ENCODE peak calls at places on chromosomes 5 and 9, in ten cellular contexts. One of them, this sample, is unnamed.

GRCh38 chr9:93259490-93260289 is 75.8 kb downstream of the WNK2 start:
- DNase-seq in upper lobe of right lung: peak
- DNase-seq in mammary epithelial cell: no peak
- DNase-seq in NB4: no peak
- DNase-seq in cardiac fibroblast: no peak
- DNase-seq in fibroblast of lung: no peak
- DNase-seq in heart right ventricle: no peak
- DNase-seq in Panc1: no peak
- DNase-seq in brain microvascular endothelial cell: no peak
- DNase-seq in epithelial cell of esophagus: no peak
- DNase-seq in this sample: no peak

GRCh38 chr5:76376141-76376900 is 26.8 kb upstream of the IQGAP2 start:
- DNase-seq in Panc1: no peak
- DNase-seq in upper lobe of right lung: no peak
- DNase-seq in fibroblast of lung: peak
- DNase-seq in NB4: no peak
- DNase-seq in epithelial cell of esophagus: peak
- DNase-seq in cardiac fibroblast: no peak
- DNase-seq in brain microvascular endothelial cell: peak
- DNase-seq in mammary epithelial cell: peak
- DNase-seq in heart right ventricle: no peak
- DNase-seq in this sample: no peak

GRCh38 chr9:92147030-92147853 is 32.0 kb upstream of the SPTLC1 start:
- DNase-seq in Panc1: no peak
- DNase-seq in cardiac fibroblast: peak
- DNase-seq in fibroblast of lung: peak
- DNase-seq in heart right ventricle: no peak
- DNase-seq in brain microvascular endothelial cell: peak
- DNase-seq in mammary epithelial cell: peak
- DNase-seq in upper lobe of right lung: peak
- DNase-seq in epithelial cell of esophagus: peak
- DNase-seq in NB4: peak
- DNase-seq in this sample: peak

GRCh38 chr9:110192531-110193326 is 15.2 kb downstream of the C9orf152 start:
- DNase-seq in epithelial cell of esophagus: no peak
- DNase-seq in cardiac fibroblast: peak
- DNase-seq in fibroblast of lung: peak
- DNase-seq in brain microvascular endothelial cell: peak
- DNase-seq in NB4: peak
- DNase-seq in heart right ventricle: no peak
- DNase-seq in Panc1: no peak
- DNase-seq in upper lobe of right lung: no peak
- DNase-seq in mammary epithelial cell: no peak
- DNase-seq in this sample: peak

GRCh38 chr5:53825016-53825415 is 264.6 kb downstream of the NDUFS4 start:
- DNase-seq in heart right ventricle: no peak
- DNase-seq in upper lobe of right lung: no peak
- DNase-seq in cardiac fibroblast: no peak
- DNase-seq in mammary epithelial cell: no peak
- DNase-seq in Panc1: no peak
- DNase-seq in epithelial cell of esophagus: no peak
- DNase-seq in brain microvascular endothelial cell: no peak
- DNase-seq in fibroblast of lung: no peak
- DNase-seq in NB4: no peak
- DNase-seq in this sample: no peak

GRCh38 chr9:114930063-114930812 is at the start of gene TNFSF8:
- DNase-seq in Panc1: no peak
- DNase-seq in mammary epithelial cell: no peak
- DNase-seq in epithelial cell of esophagus: no peak
- DNase-seq in upper lobe of right lung: peak
- DNase-seq in heart right ventricle: no peak
- DNase-seq in brain microvascular endothelial cell: no peak
- DNase-seq in cardiac fibroblast: no peak
- DNase-seq in NB4: no peak
- DNase-seq in fibroblast of lung: no peak
- DNase-seq in this sample: no peak

GRCh38 chr9:129064499-129064908 is 16.4 kb upstream of the DOLPP1 start:
- DNase-seq in fibroblast of lung: no peak
- DNase-seq in Panc1: no peak
- DNase-seq in upper lobe of right lung: no peak
- DNase-seq in brain microvascular endothelial cell: no peak
- DNase-seq in cardiac fibroblast: no peak
- DNase-seq in heart right ventricle: no peak
- DNase-seq in mammary epithelial cell: no peak
- DNase-seq in epithelial cell of esophagus: no peak
- DNase-seq in NB4: peak
- DNase-seq in this sample: no peak

GRCh38 chr9:82549174-82549821 is 513.6 kb downstream of the RASEF start:
- DNase-seq in fibroblast of lung: no peak
- DNase-seq in mammary epithelial cell: no peak
- DNase-seq in upper lobe of right lung: no peak
- DNase-seq in epithelial cell of esophagus: no peak
- DNase-seq in Panc1: no peak
- DNase-seq in heart right ventricle: no peak
- DNase-seq in brain microvascular endothelial cell: no peak
- DNase-seq in cardiac fibroblast: no peak
- DNase-seq in NB4: no peak
- DNase-seq in this sample: no peak

DNA sequence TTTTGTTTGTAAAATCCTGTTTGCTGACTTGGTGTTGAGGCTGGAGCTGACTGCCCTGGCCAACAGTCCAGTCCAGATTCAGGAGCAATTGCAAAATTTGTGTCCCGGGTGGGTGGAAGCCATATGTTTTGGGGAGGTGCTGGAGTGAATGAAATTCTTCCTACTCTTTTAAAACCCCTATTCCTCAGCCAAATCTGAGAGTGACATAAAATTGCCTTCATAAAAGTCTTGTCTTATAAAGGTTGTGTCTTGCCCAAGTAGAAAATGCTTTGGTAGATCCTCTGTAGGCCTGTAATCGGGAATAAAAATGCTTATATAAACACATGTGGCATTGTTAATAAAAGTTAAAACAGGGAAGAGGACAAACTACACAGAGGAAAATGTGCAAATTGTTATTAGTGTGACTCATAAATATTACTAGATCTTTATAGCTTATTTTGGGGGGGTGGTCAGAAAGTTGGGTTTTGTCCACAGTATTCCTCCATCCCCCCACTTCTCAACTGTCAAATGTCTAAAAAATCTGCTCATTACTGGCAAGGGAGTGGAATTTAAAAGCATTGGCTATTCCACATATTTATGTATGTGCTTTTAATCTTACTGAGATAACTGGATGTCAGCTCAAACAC is 45.6 kb downstream of the NNT start:
- DNase-seq in Panc1: no peak
- DNase-seq in fibroblast of lung: no peak
- DNase-seq in cardiac fibroblast: no peak
- DNase-seq in upper lobe of right lung: no peak
- DNase-seq in brain microvascular endothelial cell: no peak
- DNase-seq in NB4: no peak
- DNase-seq in epithelial cell of esophagus: no peak
- DNase-seq in mammary epithelial cell: no peak
- DNase-seq in heart right ventricle: no peak
- DNase-seq in this sample: peak
- H3K4me3 ChIP-seq in Panc1: no peak
- H3K4me3 ChIP-seq in fibroblast of lung: no peak
- H3K4me3 ChIP-seq in cardiac fibroblast: no peak
- H3K4me3 ChIP-seq in upper lobe of right lung: no peak
- H3K4me3 ChIP-seq in brain microvascular endothelial cell: no peak
- H3K4me3 ChIP-seq in NB4: no peak
- H3K4me3 ChIP-seq in epithelial cell of esophagus: no peak
- H3K4me3 ChIP-seq in mammary epithelial cell: no peak
- H3K4me3 ChIP-seq in heart right ventricle: no peak
- H3K4me3 ChIP-seq in this sample: no peak

GRCh38 chr5:111461261-111461671 is 51.1 kb downstream of the STARD4 start:
- DNase-seq in Panc1: no peak
- DNase-seq in mammary epithelial cell: peak
- DNase-seq in heart right ventricle: no peak
- DNase-seq in upper lobe of right lung: no peak
- DNase-seq in cardiac fibroblast: peak
- DNase-seq in fibroblast of lung: peak
- DNase-seq in brain microvascular endothelial cell: peak
- DNase-seq in epithelial cell of esophagus: peak
- DNase-seq in NB4: no peak
- DNase-seq in this sample: peak
- TF ChIP-seq CTCF in Panc1: peak
- TF ChIP-seq CTCF in mammary epithelial cell: peak
- TF ChIP-seq CTCF in heart right ventricle: peak
- TF ChIP-seq CTCF in upper lobe of right lung: peak
- TF ChIP-seq CTCF in cardiac fibroblast: no peak
- TF ChIP-seq CTCF in fibroblast of lung: peak
- TF ChIP-seq CTCF in brain microvascular endothelial cell: peak
- TF ChIP-seq CTCF in epithelial cell of esophagus: peak
- TF ChIP-seq CTCF in NB4: no peak
- TF ChIP-seq CTCF in this sample: peak

DNA sequence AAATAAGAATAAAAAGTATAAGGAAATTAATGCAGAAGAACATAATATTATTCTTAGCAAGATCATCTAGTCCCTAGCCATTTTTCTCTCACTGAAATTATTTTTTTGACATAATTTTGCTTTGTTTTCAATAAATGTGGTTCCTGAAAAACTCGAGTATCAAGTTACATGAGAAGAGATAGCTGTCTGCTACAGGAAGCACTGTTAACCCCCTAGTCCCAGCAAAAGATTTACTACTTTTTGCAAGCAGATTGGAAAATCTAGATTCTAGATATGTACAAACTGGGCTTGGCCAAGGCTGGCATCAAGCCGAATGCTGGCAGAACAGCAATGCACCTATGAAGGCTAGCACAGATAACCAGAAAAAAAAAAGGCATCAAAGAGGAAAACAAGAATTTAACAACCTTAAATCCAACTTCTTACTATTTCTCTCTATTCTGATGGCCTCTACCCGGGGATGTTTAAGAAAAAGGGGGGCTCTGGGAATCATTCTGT is 21.9 kb upstream of the ISCA1 start:
- DNase-seq in upper lobe of right lung: no peak
- DNase-seq in brain microvascular endothelial cell: no peak
- DNase-seq in heart right ventricle: no peak
- DNase-seq in NB4: no peak
- DNase-seq in fibroblast of lung: no peak
- DNase-seq in cardiac fibroblast: peak
- DNase-seq in Panc1: no peak
- DNase-seq in epithelial cell of esophagus: no peak
- DNase-seq in mammary epithelial cell: no peak
- DNase-seq in this sample: no peak
- H3K4me3 ChIP-seq in upper lobe of right lung: no peak
- H3K4me3 ChIP-seq in brain microvascular endothelial cell: no peak
- H3K4me3 ChIP-seq in heart right ventricle: no peak
- H3K4me3 ChIP-seq in NB4: no peak
- H3K4me3 ChIP-seq in fibroblast of lung: no peak
- H3K4me3 ChIP-seq in cardiac fibroblast: no peak
- H3K4me3 ChIP-seq in Panc1: no peak
- H3K4me3 ChIP-seq in epithelial cell of esophagus: no peak
- H3K4me3 ChIP-seq in mammary epithelial cell: no peak
- H3K4me3 ChIP-seq in this sample: no peak

GRCh38 chr5:133909584-133909983 is 58.8 kb downstream of the C5orf15 start:
- DNase-seq in Panc1: no peak
- DNase-seq in upper lobe of right lung: no peak
- DNase-seq in NB4: no peak
- DNase-seq in fibroblast of lung: no peak
- DNase-seq in cardiac fibroblast: no peak
- DNase-seq in epithelial cell of esophagus: no peak
- DNase-seq in heart right ventricle: no peak
- DNase-seq in mammary epithelial cell: no peak
- DNase-seq in brain microvascular endothelial cell: no peak
- DNase-seq in this sample: no peak

GRCh38 chr5:133912951-133913350 is 55.5 kb downstream of the C5orf15 start:
- DNase-seq in epithelial cell of esophagus: no peak
- DNase-seq in Panc1: no peak
- DNase-seq in NB4: no peak
- DNase-seq in fibroblast of lung: no peak
- DNase-seq in brain microvascular endothelial cell: no peak
- DNase-seq in cardiac fibroblast: no peak
- DNase-seq in mammary epithelial cell: no peak
- DNase-seq in upper lobe of right lung: no peak
- DNase-seq in heart right ventricle: no peak
- DNase-seq in this sample: no peak

GRCh38 chr5:133907075-133907474 is 61.4 kb downstream of the C5orf15 start:
- DNase-seq in heart right ventricle: peak
- DNase-seq in upper lobe of right lung: no peak
- DNase-seq in fibroblast of lung: no peak
- DNase-seq in mammary epithelial cell: no peak
- DNase-seq in NB4: no peak
- DNase-seq in cardiac fibroblast: no peak
- DNase-seq in epithelial cell of esophagus: no peak
- DNase-seq in brain microvascular endothelial cell: no peak
- DNase-seq in Panc1: no peak
- DNase-seq in this sample: no peak

GRCh38 chr5:133913413-133914155 is 54.8 kb downstream of the C5orf15 start:
- DNase-seq in cardiac fibroblast: no peak
- DNase-seq in Panc1: no peak
- DNase-seq in mammary epithelial cell: no peak
- DNase-seq in brain microvascular endothelial cell: no peak
- DNase-seq in fibroblast of lung: no peak
- DNase-seq in heart right ventricle: no peak
- DNase-seq in upper lobe of right lung: no peak
- DNase-seq in NB4: no peak
- DNase-seq in epithelial cell of esophagus: no peak
- DNase-seq in this sample: no peak

DNA sequence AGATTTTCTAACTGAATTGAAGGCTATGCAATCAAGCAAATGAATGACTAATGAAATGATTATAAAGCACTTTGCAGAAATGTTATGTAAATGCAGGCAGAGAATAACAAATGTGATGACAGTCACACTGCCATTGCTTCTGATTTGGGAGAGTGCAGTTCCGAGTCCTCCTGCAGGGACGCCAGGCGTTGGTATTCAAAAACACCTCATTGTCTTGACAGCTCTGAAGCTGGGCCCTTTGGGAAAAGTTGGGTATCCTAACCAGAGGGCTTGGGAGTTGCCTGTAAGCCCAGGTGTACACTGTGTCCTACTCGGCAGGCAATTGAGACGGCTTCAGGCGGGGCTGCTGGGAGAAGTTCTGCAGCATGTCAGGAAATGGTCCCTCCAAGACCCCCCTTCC is 57.8 kb downstream of the C5orf15 start:
- DNase-seq in mammary epithelial cell: no peak
- DNase-seq in cardiac fibroblast: no peak
- DNase-seq in epithelial cell of esophagus: no peak
- DNase-seq in Panc1: no peak
- DNase-seq in fibroblast of lung: no peak
- DNase-seq in NB4: no peak
- DNase-seq in brain microvascular endothelial cell: no peak
- DNase-seq in heart right ventricle: no peak
- DNase-seq in upper lobe of right lung: no peak
- DNase-seq in this sample: no peak
- TF ChIP-seq CTCF in mammary epithelial cell: no peak
- TF ChIP-seq CTCF in cardiac fibroblast: no peak
- TF ChIP-seq CTCF in epithelial cell of esophagus: no peak
- TF ChIP-seq CTCF in Panc1: no peak
- TF ChIP-seq CTCF in fibroblast of lung: no peak
- TF ChIP-seq CTCF in NB4: no peak
- TF ChIP-seq CTCF in brain microvascular endothelial cell: no peak
- TF ChIP-seq CTCF in heart right ventricle: peak
- TF ChIP-seq CTCF in upper lobe of right lung: no peak
- TF ChIP-seq CTCF in this sample: no peak

DNA sequence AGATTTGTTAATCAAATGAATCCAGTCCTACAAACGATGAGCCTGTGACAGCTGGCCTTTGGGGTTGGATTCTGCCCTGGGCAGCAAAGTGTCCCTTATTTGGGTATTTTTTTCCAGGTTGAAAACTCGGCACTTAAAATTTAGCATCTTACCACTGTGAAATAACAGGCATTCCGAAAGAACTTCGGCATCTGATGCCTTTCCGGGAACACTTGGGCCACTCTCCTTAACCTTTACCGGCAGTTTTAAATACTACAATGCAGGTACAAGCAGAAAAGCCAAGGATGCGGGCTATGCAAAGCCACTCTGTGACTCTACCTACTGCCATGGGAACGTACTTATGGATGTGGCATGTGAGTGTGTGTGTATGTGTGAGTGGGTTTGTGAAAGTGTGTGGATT is 1.0 kb upstream of the RASGRF2 start:
- DNase-seq in mammary epithelial cell: no peak
- DNase-seq in Panc1: no peak
- DNase-seq in fibroblast of lung: no peak
- DNase-seq in upper lobe of right lung: no peak
- DNase-seq in brain microvascular endothelial cell: no peak
- DNase-seq in cardiac fibroblast: no peak
- DNase-seq in heart right ventricle: no peak
- DNase-seq in epithelial cell of esophagus: no peak
- DNase-seq in NB4: no peak
- DNase-seq in this sample: no peak
- H3K4me3 ChIP-seq in mammary epithelial cell: no peak
- H3K4me3 ChIP-seq in Panc1: no peak
- H3K4me3 ChIP-seq in fibroblast of lung: no peak
- H3K4me3 ChIP-seq in upper lobe of right lung: no peak
- H3K4me3 ChIP-seq in brain microvascular endothelial cell: no peak
- H3K4me3 ChIP-seq in cardiac fibroblast: no peak
- H3K4me3 ChIP-seq in heart right ventricle: no peak
- H3K4me3 ChIP-seq in epithelial cell of esophagus: no peak
- H3K4me3 ChIP-seq in NB4: no peak
- H3K4me3 ChIP-seq in this sample: no peak

This sample was measured in fibroblast of mammary gland.